ENCODE peak calls at places on chromosome 20, in five cellular contexts. R, K, J, W and F are unnamed samples.

GRCh38 chr20:31933698-31934097 is 18.1 kb downstream of the PDRG1 start:
- DNase-seq in K (no peak), J (no peak), W (no peak), R (no peak), F (no peak)

GRCh38 chr20:44886276-44886671 is 769 bp downstream of the YWHAB start:
- DNase-seq in W (no peak), K (no peak), R (no peak), J (no peak), F (no peak)

GRCh38 chr20:50281831-50282591 is 91.4 kb downstream of the CEBPB start:
- DNase-seq in W (no peak), K (peak), J (no peak), R (no peak), F (peak)

GRCh38 chr20:19096847-19097246 is 115.6 kb upstream of the SLC24A3 start:
- DNase-seq in J (no peak), R (no peak), W (peak), K (no peak), F (no peak)

GRCh38 chr20:53769041-53769440 is 175.4 kb upstream of the ZNF217 start:
- DNase-seq in J (no peak), R (no peak), K (no peak), W (no peak), F (no peak)

GRCh38 chr20:9025643-9026042 is 43.2 kb upstream of the PLCB4 start:
- DNase-seq in J (peak), W (peak), R (peak), K (no peak), F (no peak)

GRCh38 chr20:5751856-5752255 is 1.7 kb downstream of the SHLD1 start:
- DNase-seq in J (no peak), W (no peak), K (no peak), R (no peak), F (no peak)

GRCh38 chr20:3786665-3787639 is at the start of gene CENPB:
- DNase-seq in J (peak), R (no peak), W (peak), K (peak), F (peak)

GRCh38 chr20:63542696-63543095 is 4.9 kb downstream of the SRMS start:
- DNase-seq in K (no peak), R (no peak), J (no peak), W (no peak), F (no peak)